ENCODE peak calls at places on chromosomes 6 and 20, in six cellular contexts. P is NB4; U is HL-60; A is CD4-positive, CD25-positive, alpha-beta regulatory T cell; G is stomach; V is GM23248. Z is an unnamed sample.

GRCh38 chr6:83905648-83906047 is 46.2 kb downstream of the CYB5R4 start:
- DNase-seq in P (no peak), U (no peak), A (no peak), G (no peak), V (no peak), Z (no peak)

GRCh38 chr6:107318100-107318736 is 141.1 kb downstream of the PDSS2 start:
- DNase-seq in P (peak), U (peak), A (no peak), G (peak), V (peak), Z (peak)

GRCh38 chr6:8274240-8274639 is 161.1 kb downstream of the SLC35B3 start:
- DNase-seq in P (no peak), U (no peak), A (no peak), G (no peak), V (no peak), Z (no peak)

GRCh38 chr20:8399963-8400362 is 267.9 kb downstream of the PLCB1 start:
- DNase-seq in P (peak), U (peak), A (no peak), G (no peak), V (no peak), Z (peak)

GRCh38 chr20:2109425-2110210 is 8.0 kb downstream of the STK35 start:
- DNase-seq in P (no peak), U (no peak), A (no peak), G (peak), V (peak), Z (no peak)

GRCh38 chr6:138162104-138162946 is 586 bp downstream of the ARFGEF3 start:
- DNase-seq in P (peak), U (peak), A (no peak), G (peak), V (peak), Z (no peak)

GRCh38 chr6:32153252-32153834 is 598 bp upstream of the PPT2 start:
- DNase-seq in P (no peak), U (no peak), A (no peak), G (peak), V (no peak), Z (no peak)

GRCh38 chr6:170177383-170178265 is 113.3 kb downstream of the DLL1 start:
- DNase-seq in P (peak), U (no peak), A (peak), G (peak), V (no peak), Z (no peak)

GRCh38 chr6:158457616-158458278 is 102.1 kb upstream of the TMEM181 start:
- DNase-seq in P (no peak), U (no peak), A (no peak), G (no peak), V (peak), Z (no peak)

GRCh38 chr20:54153847-54154246 is 19.9 kb downstream of the CYP24A1 start:
- DNase-seq in P (no peak), U (no peak), A (no peak), G (no peak), V (no peak), Z (no peak)

GRCh38 chr20:11976966-11977365 is 59.3 kb downstream of the BTBD3 start:
- DNase-seq in P (no peak), U (no peak), A (no peak), G (no peak), V (no peak), Z (no peak)

GRCh38 chr6:161233986-161234620 is 39.8 kb downstream of the AGPAT4 start:
- DNase-seq in P (no peak), U (no peak), A (no peak), G (peak), V (peak), Z (no peak)

GRCh38 chr6:91926827-91927226 is 1340.0 kb upstream of the MAP3K7 start:
- DNase-seq in P (no peak), U (no peak), A (no peak), G (no peak), V (no peak), Z (no peak)

GRCh38 chr6:83092756-83093399 is 25.4 kb downstream of the DOP1A start:
- DNase-seq in P (no peak), U (no peak), A (no peak), G (no peak), V (peak), Z (no peak)

GRCh38 chr6:148593130-148593812 is 153.6 kb upstream of the UST start:
- DNase-seq in P (no peak), U (no peak), A (no peak), G (no peak), V (peak), Z (no peak)

GRCh38 chr20:16100767-16101166 is 472.5 kb downstream of the KIF16B start:
- DNase-seq in P (no peak), U (no peak), A (no peak), G (no peak), V (no peak), Z (no peak)

GRCh38 chr20:49276201-49276894 is 1.5 kb downstream of the ZNFX1 start:
- DNase-seq in P (peak), U (peak), A (no peak), G (no peak), V (peak), Z (no peak)

GRCh38 chr6:2158596-2159271 is 86.7 kb downstream of the GMDS start:
- DNase-seq in P (peak), U (no peak), A (no peak), G (no peak), V (peak), Z (peak)

GRCh38 chr6:24666097-24666615 is 543 bp downstream of the TDP2 start:
- DNase-seq in P (peak), U (peak), A (no peak), G (peak), V (peak), Z (no peak)

GRCh38 chr6:37324131-37325033 is 29.4 kb upstream of the RNF8 start:
- DNase-seq in P (peak), U (no peak), A (no peak), G (no peak), V (peak), Z (no peak)

GRCh38 chr6:83908813-83909212 is 49.3 kb downstream of the CYB5R4 start:
- DNase-seq in P (no peak), U (no peak), A (no peak), G (no peak), V (peak), Z (no peak)

GRCh38 chr20:36112112-36112511 is 42.4 kb upstream of the EPB41L1 start:
- DNase-seq in P (no peak), U (no peak), A (no peak), G (peak), V (no peak), Z (no peak)

GRCh38 chr6:48315915-48316314 is 204.9 kb upstream of the PTCHD4 start:
- DNase-seq in P (no peak), U (no peak), A (no peak), G (no peak), V (no peak), Z (no peak)

GRCh38 chr6:27662770-27663169 is 189.9 kb upstream of the ZNF184 start:
- DNase-seq in P (no peak), U (no peak), A (no peak), G (no peak), V (no peak), Z (no peak)

GRCh38 chr6:88370127-88370710 is 204.1 kb upstream of the CNR1 start:
- DNase-seq in P (no peak), U (no peak), A (no peak), G (no peak), V (no peak), Z (no peak)

GRCh38 chr20:5569021-5569420 is 181.2 kb upstream of the SHLD1 start:
- DNase-seq in P (peak), U (peak), A (peak), G (no peak), V (peak), Z (peak)

GRCh38 chr6:72238900-72239299 is 352.6 kb downstream of the RIMS1 start:
- DNase-seq in P (no peak), U (no peak), A (no peak), G (no peak), V (no peak), Z (no peak)

GRCh38 chr6:37460805-37461204 is 27.8 kb downstream of the CMTR1 start:
- DNase-seq in P (no peak), U (no peak), A (no peak), G (no peak), V (no peak), Z (no peak)

GRCh38 chr6:17224056-17224455 is 57.1 kb upstream of the RBM24 start:
- DNase-seq in P (peak), U (no peak), A (no peak), G (no peak), V (peak), Z (no peak)

GRCh38 chr6:114796576-114796975 is 453.8 kb upstream of the HS3ST5 start:
- DNase-seq in P (no peak), U (no peak), A (no peak), G (no peak), V (no peak), Z (no peak)

GRCh38 chr6:31661867-31662723 is 1.5 kb upstream of the C6orf47 start:
- DNase-seq in P (no peak), U (no peak), A (no peak), G (no peak), V (no peak), Z (no peak)

GRCh38 chr6:105391705-105392104 is 11.2 kb downstream of the PREP start:
- DNase-seq in P (no peak), U (no peak), A (no peak), G (no peak), V (no peak), Z (no peak)

GRCh38 chr20:49620364-49621240 is 52.7 kb upstream of the PTGIS start:
- DNase-seq in P (peak), U (peak), A (no peak), G (no peak), V (no peak), Z (no peak)

GRCh38 chr20:58084966-58085365 is 143.5 kb downstream of the ANKRD60 start:
- DNase-seq in P (no peak), U (no peak), A (no peak), G (no peak), V (peak), Z (no peak)

GRCh38 chr20:47487175-47487917 is 14.3 kb upstream of the NCOA3 start:
- DNase-seq in P (peak), U (no peak), A (peak), G (no peak), V (no peak), Z (no peak)

GRCh38 chr20:63643499-63643898 is 9.7 kb downstream of the STMN3 start:
- DNase-seq in P (no peak), U (no peak), A (no peak), G (no peak), V (no peak), Z (no peak)

GRCh38 chr20:63640086-63640485 is 13.1 kb downstream of the STMN3 start:
- DNase-seq in P (no peak), U (no peak), A (no peak), G (no peak), V (no peak), Z (no peak)

GRCh38 chr20:63641146-63641791 is 12.0 kb downstream of the STMN3 start:
- DNase-seq in P (peak), U (peak), A (peak), G (no peak), V (no peak), Z (no peak)

GRCh38 chr20:63642518-63643247 is 10.5 kb downstream of the STMN3 start:
- DNase-seq in P (no peak), U (no peak), A (no peak), G (no peak), V (no peak), Z (no peak)

DNA sequence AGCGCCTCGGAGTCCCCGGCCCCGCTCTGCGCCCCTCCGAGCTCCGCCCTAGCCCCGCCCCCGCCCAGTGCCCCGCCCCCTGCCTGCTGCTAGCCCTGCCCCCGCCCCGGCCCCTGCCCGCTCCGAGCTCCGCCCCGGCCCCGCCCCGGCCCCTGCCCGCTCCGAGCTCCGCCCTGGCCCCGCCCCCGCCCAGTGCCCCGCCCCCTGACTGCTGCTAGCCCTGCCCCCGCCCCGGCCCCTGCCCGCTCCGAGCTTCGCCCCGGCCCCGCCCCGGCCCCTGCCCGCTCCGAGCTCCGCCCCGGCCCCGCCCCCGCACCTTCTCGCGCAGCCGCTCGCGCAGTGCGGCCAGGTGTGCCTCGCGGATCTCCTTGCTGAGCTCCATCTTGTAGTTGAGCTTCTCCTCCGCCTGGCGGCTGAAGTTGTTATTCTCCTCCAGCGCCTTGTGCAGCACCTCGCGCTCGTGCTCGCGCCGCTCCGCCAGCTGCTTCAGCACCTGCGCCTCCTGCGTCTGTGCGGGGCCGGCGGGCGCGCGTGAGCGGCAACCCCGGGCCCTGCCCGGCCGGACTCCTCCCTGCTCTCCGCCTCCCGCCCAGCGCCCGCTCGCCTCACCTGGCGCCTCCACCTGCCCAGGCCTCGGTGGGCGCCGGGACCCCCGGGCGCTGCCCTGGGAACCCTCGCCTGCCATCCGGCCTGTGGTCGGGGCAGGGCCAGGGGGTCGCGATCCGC is 11.3 kb downstream of the STMN3 start:
- DNase-seq in P (peak), U (peak), A (peak), G (peak), V (peak), Z (peak)
- H3K4me3 ChIP-seq in P (peak), U (peak), A (no peak), G (peak), V (peak), Z (no peak)

GRCh38 chr6:109008537-109008950 is 86.1 kb downstream of the SESN1 start:
- DNase-seq in P (no peak), U (no peak), A (peak), G (no peak), V (peak), Z (no peak)
- H3K4me3 ChIP-seq in P (peak), U (peak), A (peak), G (peak), V (peak), Z (peak)

GRCh38 chr6:125812394-125813231 is 21.9 kb downstream of the NCOA7 start:
- DNase-seq in P (no peak), U (no peak), A (no peak), G (no peak), V (peak), Z (no peak)

GRCh38 chr6:125816828-125817280 is 26.1 kb downstream of the NCOA7 start:
- DNase-seq in P (no peak), U (no peak), A (no peak), G (no peak), V (peak), Z (no peak)

GRCh38 chr6:125818659-125819297 is 28.0 kb downstream of the NCOA7 start:
- DNase-seq in P (no peak), U (no peak), A (no peak), G (no peak), V (peak), Z (no peak)

GRCh38 chr6:125818225-125818657 is 27.5 kb downstream of the NCOA7 start:
- DNase-seq in P (no peak), U (no peak), A (no peak), G (no peak), V (peak), Z (no peak)

GRCh38 chr6:125815050-125815910 is 24.5 kb downstream of the NCOA7 start:
- DNase-seq in P (no peak), U (no peak), A (no peak), G (no peak), V (no peak), Z (no peak)
- H3K4me3 ChIP-seq in P (no peak), U (no peak), A (no peak), G (peak), V (no peak), Z (no peak)

GRCh38 chr6:10417681-10418104 is 2.8 kb upstream of the TFAP2A start:
- DNase-seq in P (peak), U (no peak), A (no peak), G (no peak), V (no peak), Z (no peak)
- H3K4me3 ChIP-seq in P (no peak), U (no peak), A (no peak), G (no peak), V (no peak), Z (no peak)

DNA sequence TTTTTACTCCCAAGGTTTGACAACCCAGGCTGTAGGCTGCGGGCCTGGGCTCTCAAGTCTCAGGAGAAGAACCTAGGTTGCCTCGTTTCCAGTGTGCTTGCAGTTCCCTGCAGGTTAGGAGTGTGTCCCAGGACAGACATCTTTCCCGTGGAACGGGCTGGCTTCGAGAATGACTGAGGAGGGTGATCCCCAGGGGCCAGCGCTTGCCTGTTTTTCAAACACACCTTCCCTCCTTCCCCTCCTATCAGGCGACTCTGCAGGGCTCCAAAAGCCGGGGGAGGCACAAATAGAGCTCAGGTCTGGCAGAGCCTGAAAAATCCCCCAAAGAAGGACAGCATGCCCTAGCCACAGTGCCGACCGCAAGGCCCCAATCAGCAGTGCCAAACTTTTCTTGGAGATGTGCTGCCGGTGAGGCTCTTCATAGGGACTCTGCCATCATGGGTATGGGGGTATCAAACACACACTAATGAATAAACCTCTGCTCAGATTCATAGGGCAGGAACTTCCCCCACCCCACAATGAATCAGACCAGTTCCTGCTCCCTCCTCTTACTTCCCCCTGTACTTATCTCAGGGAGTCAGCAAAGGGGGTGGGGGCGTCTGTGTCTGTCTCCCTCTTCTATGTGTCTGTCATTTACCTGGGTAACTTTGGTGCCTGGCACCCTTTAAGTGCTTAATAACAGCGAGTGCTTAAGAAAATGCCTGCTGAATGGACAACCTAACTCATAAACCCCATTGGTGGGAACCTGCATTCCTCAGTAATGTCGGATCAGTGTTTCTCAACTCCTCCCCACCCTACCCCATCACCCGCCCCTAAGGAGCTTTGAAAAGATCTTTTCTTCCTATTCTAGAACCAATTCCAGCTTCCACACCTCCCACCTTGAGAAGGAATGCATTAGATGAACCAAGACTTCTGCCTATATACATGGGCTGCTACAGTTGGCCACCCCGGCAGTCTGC is 1.6 kb downstream of the KCNG1 start:
- DNase-seq in P (no peak), U (no peak), A (no peak), G (no peak), V (no peak), Z (no peak)
- H3K4me3 ChIP-seq in P (no peak), U (no peak), A (no peak), G (no peak), V (peak), Z (no peak)

DNA sequence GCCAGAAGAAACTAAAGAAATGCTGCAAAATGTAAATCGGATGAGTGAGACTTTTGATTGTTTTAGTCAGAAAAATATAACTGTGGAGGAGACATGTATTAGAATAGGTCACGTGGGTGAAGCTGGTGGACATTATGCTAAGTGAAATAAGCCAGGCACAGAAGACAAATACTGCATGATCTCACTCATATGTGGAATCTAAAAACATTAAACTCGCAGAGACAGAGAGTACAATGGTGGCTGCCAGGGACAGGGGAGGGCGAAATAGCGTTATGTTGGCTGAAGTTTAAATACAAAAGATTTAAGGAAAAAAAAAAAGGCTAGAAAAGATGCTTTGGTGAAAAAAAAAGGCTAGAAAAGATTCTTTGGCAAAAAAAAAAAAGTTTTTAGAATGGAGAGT is 63.5 kb upstream of the HDDC2 start:
- DNase-seq in P (no peak), U (no peak), A (no peak), G (no peak), V (no peak), Z (no peak)
- H3K4me3 ChIP-seq in P (no peak), U (no peak), A (no peak), G (no peak), V (no peak), Z (no peak)

Z was measured in Jurkat, Clone E6-1.